ENCODE peak calls at places on chromosomes 2 and 18, in five cellular contexts. N is lung, H is GM13976, C is pancreas, M is NB4. A is an unnamed sample.

GRCh38 chr2:110114007-110114591 is 1.5 kb downstream of the MALL start:
- DNase-seq in C (no peak), N (peak), M (peak), H (no peak), A (peak)

GRCh38 chr2:224195954-224196571 is 157.0 kb upstream of the SERPINE2 start:
- DNase-seq in C (no peak), H (no peak), M (no peak), N (no peak), A (no peak)

GRCh38 chr2:196902828-196903227 is 23.7 kb downstream of the PGAP1 start:
- DNase-seq in M (no peak), C (no peak), N (no peak), H (no peak), A (no peak)

GRCh38 chr2:16021611-16022363 is 81.4 kb downstream of the MYCN start:
- DNase-seq in H (no peak), C (no peak), N (peak), M (no peak), A (no peak)

GRCh38 chr2:223324402-223324801 is 272.4 kb downstream of the KCNE4 start:
- DNase-seq in C (no peak), N (no peak), M (no peak), H (no peak), A (no peak)

GRCh38 chr2:183179156-183179555 is 54.9 kb downstream of the NUP35 start:
- DNase-seq in M (no peak), N (no peak), H (no peak), C (no peak), A (no peak)

GRCh38 chr2:195027947-195028346 is 629.1 kb upstream of the SLC39A10 start:
- DNase-seq in H (no peak), C (no peak), M (no peak), N (no peak), A (no peak)

GRCh38 chr2:101893676-101894381 is 97.9 kb upstream of the IL1R2 start:
- DNase-seq in H (no peak), N (no peak), M (no peak), C (no peak), A (no peak)

GRCh38 chr2:240459401-240460242 is 24.2 kb downstream of the GPC1 start:
- DNase-seq in N (no peak), M (no peak), C (peak), H (no peak), A (peak)

GRCh38 chr2:20569464-20570223 is 81.3 kb downstream of the HS1BP3 start:
- DNase-seq in M (no peak), C (no peak), H (no peak), N (no peak), A (no peak)

GRCh38 chr2:112630268-112630667 is 15.5 kb upstream of the SLC20A1 start:
- DNase-seq in C (peak), H (no peak), M (no peak), N (no peak), A (no peak)

GRCh38 chr2:143852748-143853147 is 667.2 kb downstream of the ZEB2 start:
- DNase-seq in N (no peak), M (peak), C (no peak), H (no peak), A (peak)
- TF ChIP-seq CTCF in N (no peak), M (peak), C (no peak), H (no peak), A (no peak)

DNA sequence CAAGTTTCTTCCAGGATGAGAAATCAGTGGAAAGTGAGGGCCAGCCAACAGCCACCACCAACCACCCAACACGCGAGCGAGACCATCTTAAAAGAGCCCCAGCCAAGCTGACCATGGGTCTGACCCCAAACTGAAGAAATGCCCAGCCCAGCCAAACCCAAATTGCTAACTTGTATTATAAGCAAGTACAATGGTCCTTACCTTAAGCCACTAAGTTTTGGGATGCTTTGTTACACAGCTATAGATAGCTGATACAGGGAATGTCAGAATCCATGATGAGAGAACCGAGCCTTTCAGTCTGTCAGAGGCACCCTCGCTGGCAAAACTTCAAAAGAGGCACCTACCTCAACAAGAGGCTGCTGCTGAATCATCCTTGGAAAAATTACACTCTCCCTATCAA is 17.0 kb downstream of the STK39 start:
- DNase-seq in C (no peak), M (no peak), H (no peak), N (no peak), A (no peak)
- TF ChIP-seq CTCF in C (no peak), M (no peak), H (no peak), N (no peak), A (no peak)

GRCh38 chr2:231786917-231787292 is 660 bp downstream of the COPS7B start:
- DNase-seq in N (no peak), M (no peak), C (no peak), H (no peak), A (no peak)
- TF ChIP-seq CTCF in N (no peak), M (no peak), C (no peak), H (no peak), A (no peak)

GRCh38 chr2:56108806-56109205 is 75.0 kb upstream of the CCDC85A start:
- DNase-seq in N (no peak), C (no peak), M (no peak), H (no peak), A (no peak)
- TF ChIP-seq CTCF in N (no peak), C (no peak), M (no peak), H (no peak), A (no peak)

GRCh38 chr2:168380500-168380899 is 75.6 kb upstream of the CERS6 start:
- DNase-seq in N (no peak), C (no peak), H (no peak), M (no peak), A (no peak)
- TF ChIP-seq CTCF in N (no peak), C (no peak), H (no peak), M (no peak), A (no peak)

GRCh38 chr2:70192516-70192915 is 1.7 kb upstream of the C2orf42 start:
- DNase-seq in M (no peak), H (no peak), C (no peak), N (no peak), A (no peak)

GRCh38 chr2:70190086-70190412 is 770 bp downstream of the C2orf42 start:
- DNase-seq in C (no peak), M (peak), N (no peak), H (no peak), A (no peak)

GRCh38 chr2:70191244-70191735 is 471 bp upstream of the C2orf42 start:
- DNase-seq in C (no peak), M (no peak), N (no peak), H (no peak), A (no peak)

GRCh38 chr2:70188460-70188859 is 2.4 kb downstream of the C2orf42 start:
- DNase-seq in H (no peak), C (no peak), N (no peak), M (peak), A (no peak)

DNA sequence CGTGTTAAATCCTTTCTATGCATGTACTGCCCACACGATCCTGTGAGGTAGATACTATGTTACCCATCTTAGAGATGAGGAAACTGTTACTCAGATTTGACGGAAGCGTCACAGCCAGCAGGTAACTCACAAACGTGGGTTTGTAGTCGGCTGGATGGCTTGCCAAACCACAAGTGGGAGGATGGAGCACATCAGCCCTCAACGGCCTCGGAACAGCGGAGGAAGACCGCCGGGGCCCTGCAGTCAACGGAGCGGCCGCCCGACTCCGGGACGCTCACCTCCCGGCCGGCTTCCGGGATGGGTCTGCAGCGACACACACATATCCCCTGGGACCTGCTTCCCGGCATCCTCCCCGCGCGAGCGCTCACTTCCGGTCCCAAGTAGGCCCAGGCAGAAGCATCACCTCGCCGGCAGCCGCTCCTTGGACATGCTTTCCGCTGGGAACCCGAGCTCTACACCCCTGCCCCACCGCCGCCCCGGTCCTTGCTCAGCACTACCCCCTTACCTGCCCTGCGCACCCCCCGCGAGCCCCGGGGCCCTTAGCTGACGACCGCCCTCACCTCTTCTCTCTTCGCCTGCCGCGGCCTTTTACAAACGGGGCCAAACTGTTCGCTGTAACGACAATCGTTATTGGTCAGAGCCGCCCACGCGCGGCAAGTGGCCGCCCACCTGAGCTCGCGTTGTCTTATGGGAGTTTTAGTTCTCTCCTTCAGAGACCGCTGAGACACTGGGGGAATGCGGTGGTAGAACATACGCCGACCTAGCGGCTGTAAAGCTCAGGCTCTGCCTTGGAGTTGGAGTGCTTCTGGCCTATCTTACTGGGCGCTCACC is at the start of gene C2orf42:
- DNase-seq in H (peak), M (peak), N (peak), C (peak), A (peak)
- TF ChIP-seq CTCF in H (no peak), M (peak), N (no peak), C (no peak), A (no peak)

GRCh38 chr18:45213040-45213333 is 402.3 kb upstream of the SLC14A2 start:
- DNase-seq in C (no peak), M (no peak), H (no peak), N (no peak), A (no peak)
- TF ChIP-seq CTCF in C (peak), M (no peak), H (no peak), N (no peak), A (peak)

DNA sequence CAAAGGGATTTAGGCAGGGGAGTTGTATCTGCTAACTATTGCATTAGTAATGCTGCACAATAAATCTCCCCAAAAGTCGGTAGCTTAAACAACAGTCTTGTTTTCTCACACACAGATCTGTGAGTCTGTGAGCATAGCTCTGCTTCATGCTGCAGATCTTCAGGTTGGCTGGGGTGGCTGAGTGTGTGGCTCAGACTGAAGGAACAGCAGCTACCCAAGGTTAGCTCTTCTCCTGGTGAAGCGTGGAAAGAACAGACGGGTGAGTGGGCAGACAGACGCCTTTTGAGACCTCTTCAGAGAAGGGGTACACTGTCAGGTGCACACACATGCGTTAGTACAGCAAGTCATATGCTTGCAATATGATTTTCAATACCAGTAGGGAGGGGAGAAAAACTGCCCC is 3.9 kb upstream of the CCDC85A start:
- DNase-seq in N (no peak), C (no peak), H (no peak), M (no peak), A (no peak)
- TF ChIP-seq CTCF in N (no peak), C (no peak), H (no peak), M (no peak), A (no peak)

GRCh38 chr2:177030391-177031000 is 182.1 kb upstream of the HNRNPA3 start:
- DNase-seq in M (no peak), N (no peak), H (no peak), C (no peak), A (no peak)

GRCh38 chr2:177028296-177028695 is 184.3 kb upstream of the HNRNPA3 start:
- DNase-seq in N (no peak), H (no peak), M (no peak), C (no peak), A (no peak)

GRCh38 chr2:177029075-177029474 is 183.5 kb upstream of the HNRNPA3 start:
- DNase-seq in M (no peak), C (no peak), H (no peak), N (no peak), A (no peak)

GRCh38 chr2:177031435-177032222 is 181.0 kb upstream of the HNRNPA3 start:
- DNase-seq in H (no peak), C (no peak), N (no peak), M (no peak), A (no peak)

DNA sequence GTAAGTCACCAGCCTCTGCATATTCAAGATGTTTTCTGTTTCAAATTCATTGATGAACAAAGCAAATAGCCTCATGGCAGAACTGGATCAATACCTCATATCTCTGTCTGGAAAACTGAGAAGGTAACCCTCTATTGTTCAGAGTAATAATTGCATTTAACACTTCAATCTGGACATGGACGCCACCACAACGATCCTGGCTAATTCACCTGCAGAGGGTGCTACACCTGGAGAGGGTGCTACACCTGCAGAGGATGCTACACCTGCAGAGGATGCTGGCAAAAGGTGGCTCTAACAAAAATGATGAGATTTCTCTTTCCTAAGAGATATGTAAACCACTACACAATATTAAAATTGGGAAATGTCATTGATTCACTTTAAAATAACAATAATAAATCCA is 183.1 kb upstream of the HNRNPA3 start:
- DNase-seq in H (no peak), C (no peak), N (no peak), M (no peak), A (no peak)
- TF ChIP-seq CTCF in H (no peak), C (no peak), N (no peak), M (no peak), A (no peak)

GRCh38 chr2:12317853-12318426 is 398.8 kb upstream of the TRIB2 start:
- DNase-seq in M (no peak), H (no peak), C (no peak), N (no peak), A (no peak)
- TF ChIP-seq CTCF in M (no peak), H (no peak), C (no peak), N (no peak), A (no peak)